ENCODE peak calls at places on chromosomes 7 and 10, in ten cellular contexts. R is mucosa of descending colon; K is CD4-positive, CD25-positive, alpha-beta regulatory T cell; E is fibroblast of lung; Q is IMR-90; B is CD8-positive, alpha-beta T cell; L is tibial artery; M is adrenal gland; C is lung; D is HCT116. O is an unnamed sample. For H3K4me1, the result is how much of the 10 kb centered on the place peaks cover.

GRCh38 chr7:70384891-70385290 is 747.1 kb upstream of the GALNT17 start:
- DNase-seq in R (no peak), K (no peak), E (peak), Q (peak), B (no peak), L (no peak), M (no peak), C (no peak), D (no peak), O (no peak)

GRCh38 chr7:1981201-1981877 is 251.4 kb downstream of the MAD1L1 start:
- DNase-seq in R (peak), K (no peak), E (no peak), Q (no peak), B (no peak), L (no peak), M (no peak), C (no peak), D (no peak), O (no peak)

GRCh38 chr7:12475362-12476063 is 71.8 kb upstream of the VWDE start:
- DNase-seq in R (no peak), K (no peak), E (peak), Q (peak), B (no peak), L (no peak), M (no peak), C (no peak), D (peak), O (no peak)

GRCh38 chr10:47453435-47454293 is 30.3 kb downstream of the ANXA8 start:
- DNase-seq in R (no peak), K (no peak), E (no peak), Q (no peak), B (no peak), L (no peak), M (no peak), C (no peak), D (no peak), O (no peak)

GRCh38 chr7:113085781-113086390 is 741 bp downstream of the GPR85 start:
- DNase-seq in R (no peak), K (no peak), E (peak), Q (peak), B (no peak), L (no peak), M (no peak), C (no peak), D (no peak), O (no peak)

GRCh38 chr7:36747251-36747968 is 23.1 kb upstream of the AOAH start:
- DNase-seq in R (no peak), K (no peak), E (peak), Q (peak), B (no peak), L (no peak), M (no peak), C (no peak), D (no peak), O (no peak)

GRCh38 chr7:100220833-100221718 is 1.3 kb downstream of the PVRIG start:
- DNase-seq in R (peak), K (peak), E (no peak), Q (no peak), B (peak), L (no peak), M (no peak), C (no peak), D (no peak), O (no peak)

GRCh38 chr10:104480797-104481196 is 127.2 kb downstream of the CFAP58 start:
- DNase-seq in R (no peak), K (no peak), E (no peak), Q (no peak), B (no peak), L (no peak), M (no peak), C (no peak), D (no peak), O (no peak)

GRCh38 chr10:83555264-83555663 is 584.0 kb upstream of the GHITM start:
- DNase-seq in R (no peak), K (no peak), E (no peak), Q (no peak), B (no peak), L (no peak), M (no peak), C (no peak), D (no peak), O (no peak)

GRCh38 chr7:55078465-55079372 is 59.9 kb downstream of the EGFR start:
- DNase-seq in R (peak), K (no peak), E (no peak), Q (no peak), B (no peak), L (no peak), M (no peak), C (peak), D (no peak), O (no peak)

GRCh38 chr7:130529417-130529816 is 37.5 kb downstream of the MEST start:
- DNase-seq in R (no peak), K (no peak), E (peak), Q (no peak), B (no peak), L (no peak), M (no peak), C (no peak), D (no peak), O (no peak)

GRCh38 chr10:14405076-14406065 is 74.6 kb upstream of the FRMD4A start:
- DNase-seq in R (no peak), K (no peak), E (peak), Q (peak), B (no peak), L (no peak), M (no peak), C (no peak), D (no peak), O (no peak)

GRCh38 chr7:157392256-157393037 is 55.6 kb downstream of the DNAJB6 start:
- DNase-seq in R (no peak), K (no peak), E (no peak), Q (no peak), B (no peak), L (peak), M (no peak), C (no peak), D (no peak), O (no peak)

GRCh38 chr7:92255308-92255707 is 9.5 kb downstream of the ANKIB1 start:
- DNase-seq in R (no peak), K (no peak), E (peak), Q (peak), B (no peak), L (peak), M (peak), C (no peak), D (no peak), O (no peak)

GRCh38 chr10:78763651-78764395 is 304.9 kb upstream of the ZMIZ1 start:
- DNase-seq in R (no peak), K (no peak), E (peak), Q (no peak), B (no peak), L (no peak), M (no peak), C (no peak), D (no peak), O (peak)

GRCh38 chr7:78127009-78127408 is 328.4 kb downstream of the PHTF2 start:
- DNase-seq in R (no peak), K (no peak), E (no peak), Q (no peak), B (no peak), L (no peak), M (no peak), C (no peak), D (no peak), O (no peak)

GRCh38 chr7:111540199-111540815 is 22.0 kb downstream of the IMMP2L start:
- DNase-seq in R (no peak), K (no peak), E (no peak), Q (no peak), B (no peak), L (no peak), M (no peak), C (peak), D (no peak), O (peak)

GRCh38 chr7:44533301-44534055 is 7.7 kb downstream of the NPC1L1 start:
- DNase-seq in R (no peak), K (no peak), E (peak), Q (peak), B (no peak), L (no peak), M (no peak), C (no peak), D (no peak), O (no peak)

GRCh38 chr7:77235280-77235679 is 35.7 kb upstream of the FGL2 start:
- DNase-seq in R (no peak), K (no peak), E (peak), Q (peak), B (no peak), L (no peak), M (no peak), C (no peak), D (no peak), O (no peak)

GRCh38 chr7:135321556-135321955 is 87.9 kb downstream of the STRA8 start:
- DNase-seq in R (no peak), K (no peak), E (peak), Q (peak), B (no peak), L (no peak), M (peak), C (no peak), D (no peak), O (no peak)

GRCh38 chr7:149468208-149468607 is 7.3 kb upstream of the ZNF777 start:
- DNase-seq in R (no peak), K (no peak), E (no peak), Q (no peak), B (no peak), L (no peak), M (no peak), C (no peak), D (no peak), O (no peak)

GRCh38 chr7:112056409-112056808 is 149.8 kb downstream of the DOCK4 start:
- DNase-seq in R (no peak), K (no peak), E (peak), Q (peak), B (no peak), L (no peak), M (no peak), C (peak), D (no peak), O (no peak)

GRCh38 chr10:71078454-71079145 is 133.8 kb upstream of the UNC5B start:
- DNase-seq in R (no peak), K (no peak), E (no peak), Q (no peak), B (peak), L (no peak), M (peak), C (peak), D (no peak), O (no peak)

GRCh38 chr7:54354436-54354835 is 187.7 kb upstream of the VSTM2A start:
- DNase-seq in R (no peak), K (no peak), E (no peak), Q (no peak), B (no peak), L (no peak), M (no peak), C (no peak), D (no peak), O (no peak)

GRCh38 chr10:28586176-28586575 is 53.3 kb downstream of the WAC start:
- DNase-seq in R (no peak), K (no peak), E (no peak), Q (no peak), B (no peak), L (no peak), M (no peak), C (no peak), D (no peak), O (no peak)

GRCh38 chr7:116571037-116571436 is 46.2 kb downstream of the CAV1 start:
- DNase-seq in R (no peak), K (no peak), E (peak), Q (peak), B (no peak), L (no peak), M (no peak), C (no peak), D (no peak), O (no peak)

DNA sequence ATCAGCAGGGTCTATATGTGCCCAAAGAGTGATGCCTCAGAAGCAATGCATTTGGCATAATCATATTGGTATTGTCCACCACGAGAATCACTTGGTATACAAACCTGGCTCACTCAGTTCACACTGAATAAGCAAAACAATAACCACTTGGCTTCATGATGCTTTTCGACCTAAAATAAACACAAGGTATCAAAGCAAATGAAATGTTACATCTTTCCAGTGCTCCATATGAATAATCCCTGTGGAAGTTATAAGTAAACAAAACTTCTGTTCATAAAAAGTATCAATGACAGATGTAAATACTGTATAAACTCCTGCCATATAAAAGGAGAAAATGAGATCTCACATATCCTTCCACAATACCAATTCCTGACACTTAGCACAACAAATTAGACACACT is 29.8 kb upstream of the EBLN1 start:
- DNase-seq in R (no peak), K (no peak), E (no peak), Q (no peak), B (no peak), L (no peak), M (no peak), C (no peak), D (no peak), O (no peak)
- H3K4me1 ChIP-seq in R (under half), K (under half), E (under half), Q (under half), B (under half), L (under half), M (under half), C (under half), D (half or more), O (under half)

DNA sequence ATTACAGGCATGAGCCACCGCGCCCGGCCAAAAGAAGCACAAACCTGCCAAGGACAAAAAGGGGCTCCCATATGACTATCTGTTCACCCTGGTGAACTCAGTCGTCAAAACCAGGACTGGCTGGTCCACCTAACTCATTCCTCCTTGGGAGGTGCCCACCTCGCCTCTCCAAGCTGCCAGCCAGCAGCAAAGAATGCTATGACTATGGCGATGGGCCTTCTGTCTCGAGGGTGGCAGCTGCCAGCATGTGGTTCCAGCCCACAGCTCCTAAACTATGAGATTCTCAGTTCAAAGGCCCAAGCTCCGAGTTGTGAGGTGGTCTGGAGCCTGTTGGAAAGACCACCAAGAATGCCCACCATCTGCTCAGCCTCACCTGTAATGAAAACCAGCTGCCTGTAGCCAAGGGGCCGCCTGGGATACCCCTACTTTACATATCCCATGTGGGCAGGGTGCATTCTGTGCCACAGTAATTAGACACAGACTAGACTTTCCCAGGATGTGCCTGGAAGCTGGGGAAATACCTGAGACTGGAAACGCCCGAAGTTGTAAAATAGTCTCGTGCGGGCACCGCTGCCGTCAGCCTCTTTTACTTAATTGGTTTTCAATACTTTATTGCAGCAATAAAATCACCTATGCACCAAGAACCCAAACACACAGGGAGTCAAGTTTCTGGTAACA is 71.1 kb downstream of the ZRANB1 start:
- DNase-seq in R (peak), K (no peak), E (no peak), Q (no peak), B (no peak), L (no peak), M (no peak), C (no peak), D (no peak), O (no peak)
- H3K4me1 ChIP-seq in R (under half), K (under half), E (under half), Q (under half), B (under half), L (under half), M (half or more), C (under half), D (under half), O (under half)

GRCh38 chr10:119783665-119784027 is 57.8 kb downstream of the INPP5F start:
- DNase-seq in R (no peak), K (no peak), E (no peak), Q (no peak), B (no peak), L (no peak), M (no peak), C (no peak), D (no peak), O (no peak)
- H3K4me1 ChIP-seq in R (under half), K (under half), E (under half), Q (under half), B (under half), L (under half), M (under half), C (under half), D (under half), O (under half)

GRCh38 chr7:98400538-98401427 is at the start of gene BAIAP2L1:
- DNase-seq in R (peak), K (peak), E (peak), Q (peak), B (peak), L (no peak), M (peak), C (peak), D (peak), O (peak)

GRCh38 chr7:98399462-98399861 is 1.4 kb downstream of the BAIAP2L1 start:
- DNase-seq in R (no peak), K (no peak), E (no peak), Q (peak), B (no peak), L (no peak), M (no peak), C (no peak), D (no peak), O (no peak)

GRCh38 chr7:98396768-98397167 is 4.1 kb downstream of the BAIAP2L1 start:
- DNase-seq in R (no peak), K (no peak), E (no peak), Q (no peak), B (no peak), L (no peak), M (no peak), C (no peak), D (no peak), O (no peak)

GRCh38 chr7:98398567-98399372 is 2.1 kb downstream of the BAIAP2L1 start:
- DNase-seq in R (no peak), K (no peak), E (no peak), Q (no peak), B (no peak), L (no peak), M (no peak), C (no peak), D (no peak), O (peak)

DNA sequence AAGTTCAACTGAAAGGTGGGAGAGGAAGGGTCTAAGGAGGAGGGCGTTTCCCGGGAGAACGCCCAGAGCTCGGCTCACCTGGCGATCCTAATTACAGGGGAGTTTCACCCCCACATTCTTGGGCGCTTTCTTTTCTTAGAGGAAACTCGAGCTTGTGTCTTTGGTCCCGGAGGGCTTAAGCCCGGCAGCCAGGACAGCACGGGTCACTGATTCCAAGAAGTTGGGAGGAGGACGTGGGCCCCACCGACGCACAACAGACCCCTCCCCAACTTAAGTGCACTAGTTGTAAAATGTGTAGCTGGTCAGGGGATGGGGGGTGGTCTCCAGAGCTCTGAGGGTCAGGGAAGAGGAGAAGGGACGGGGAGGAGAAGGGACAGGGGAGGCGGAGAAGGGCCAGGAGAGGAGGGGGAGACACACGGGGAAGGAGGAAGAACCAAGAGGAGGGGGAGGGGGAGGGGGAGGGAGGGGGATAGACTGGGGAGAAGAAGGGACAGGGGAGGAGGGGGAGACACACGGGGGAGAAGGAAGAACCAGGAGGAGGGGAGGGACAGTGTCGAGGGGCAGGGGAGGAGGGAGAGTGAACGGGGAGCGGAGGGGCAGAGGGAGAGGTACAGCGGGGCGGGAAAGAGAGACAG is 870 bp downstream of the BAIAP2L1 start:
- DNase-seq in R (peak), K (no peak), E (no peak), Q (peak), B (no peak), L (no peak), M (no peak), C (no peak), D (peak), O (peak)
- H3K4me1 ChIP-seq in R (under half), K (under half), E (under half), Q (under half), B (under half), L (under half), M (under half), C (under half), D (half or more), O (under half)

GRCh38 chr7:26307226-26307625 is 15.6 kb downstream of the SNX10 start:
- DNase-seq in R (no peak), K (no peak), E (peak), Q (peak), B (no peak), L (peak), M (peak), C (peak), D (no peak), O (no peak)
- H3K4me1 ChIP-seq in R (under half), K (under half), E (under half), Q (under half), B (under half), L (under half), M (under half), C (under half), D (under half), O (under half)

GRCh38 chr10:48768451-48768766 is 83.7 kb downstream of the WDFY4 start:
- DNase-seq in R (no peak), K (no peak), E (no peak), Q (no peak), B (no peak), L (no peak), M (no peak), C (no peak), D (no peak), O (no peak)
- H3K4me1 ChIP-seq in R (under half), K (under half), E (under half), Q (under half), B (under half), L (under half), M (under half), C (under half), D (under half), O (under half)

DNA sequence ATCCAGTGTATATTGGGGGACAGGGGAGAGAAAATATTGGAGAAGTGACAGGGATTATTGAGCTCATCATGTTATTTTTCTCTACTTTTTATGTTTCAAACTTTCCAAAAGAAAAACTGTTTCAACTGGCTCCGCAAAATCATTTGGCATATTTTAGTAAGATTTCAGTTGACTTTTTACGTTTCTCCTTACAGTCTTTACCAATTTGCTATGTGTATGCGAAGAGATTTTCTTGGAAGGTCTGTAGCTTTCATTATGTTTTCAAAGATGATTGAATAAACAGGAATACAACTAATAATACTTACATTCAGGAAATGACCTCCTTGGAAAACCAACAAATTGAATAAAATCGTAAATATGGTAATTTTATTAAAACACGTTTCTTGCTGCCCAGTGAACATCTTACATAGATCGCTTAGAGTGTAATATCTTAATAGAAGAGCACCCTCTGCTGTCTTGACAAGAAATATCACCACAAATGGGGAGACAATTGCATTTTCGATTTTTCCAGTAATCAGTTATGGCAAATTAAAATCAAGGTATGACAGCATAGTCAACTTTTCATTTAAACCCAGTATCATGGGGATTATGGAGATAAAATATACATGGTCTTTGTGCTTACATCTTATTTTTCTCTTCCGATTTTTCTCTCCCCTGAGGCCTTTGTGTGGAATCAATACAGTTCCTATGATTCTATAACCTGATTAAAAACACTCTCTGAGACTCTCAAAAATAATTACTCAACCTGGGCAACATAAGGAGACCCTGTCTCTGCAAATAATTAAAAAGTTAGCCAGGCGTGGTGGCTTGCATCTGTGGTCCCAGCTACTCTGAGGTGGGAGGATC is 43.1 kb downstream of the MBL2 start:
- DNase-seq in R (no peak), K (no peak), E (peak), Q (peak), B (no peak), L (no peak), M (no peak), C (no peak), D (peak), O (no peak)
- H3K4me1 ChIP-seq in R (under half), K (under half), E (under half), Q (under half), B (under half), L (under half), M (under half), C (under half), D (under half), O (under half)